ENCODE peak calls at places on chromosome 15, in ten cellular contexts. One of them, this sample, is unnamed.

GRCh38 chr15:90054618-90055097 is 47.6 kb downstream of the IDH2 start:
- DNase-seq in astrocyte of the spinal cord: no peak
- DNase-seq in AG10803: no peak
- DNase-seq in stomach: no peak
- DNase-seq in right lobe of liver: no peak
- DNase-seq in heart left ventricle: no peak
- DNase-seq in fibroblast of pulmonary artery: no peak
- DNase-seq in psoas muscle: no peak
- DNase-seq in fibroblast of lung: no peak
- DNase-seq in Peyer's patch: no peak
- DNase-seq in this sample: no peak

GRCh38 chr15:63061971-63062370 is 19.4 kb downstream of the TPM1 start:
- DNase-seq in fibroblast of lung: peak; percentile 39
- DNase-seq in astrocyte of the spinal cord: peak; percentile 10
- DNase-seq in stomach: no peak
- DNase-seq in AG10803: no peak
- DNase-seq in psoas muscle: no peak
- DNase-seq in fibroblast of pulmonary artery: no peak
- DNase-seq in heart left ventricle: no peak
- DNase-seq in right lobe of liver: no peak
- DNase-seq in Peyer's patch: no peak
- DNase-seq in this sample: no peak

GRCh38 chr15:91055548-91056331 is 33.3 kb upstream of the VPS33B start:
- DNase-seq in stomach: peak; percentile 54
- DNase-seq in right lobe of liver: no peak
- DNase-seq in fibroblast of pulmonary artery: peak; percentile 72
- DNase-seq in psoas muscle: peak; percentile 46
- DNase-seq in astrocyte of the spinal cord: peak; percentile 49
- DNase-seq in fibroblast of lung: peak; percentile 44
- DNase-seq in Peyer's patch: peak; percentile 71
- DNase-seq in AG10803: peak; percentile 63
- DNase-seq in heart left ventricle: peak; percentile 59
- DNase-seq in this sample: no peak

GRCh38 chr15:25185791-25186190 is 231.0 kb downstream of the SNRPN start:
- DNase-seq in astrocyte of the spinal cord: no peak
- DNase-seq in fibroblast of pulmonary artery: no peak
- DNase-seq in AG10803: no peak
- DNase-seq in stomach: no peak
- DNase-seq in fibroblast of lung: no peak
- DNase-seq in right lobe of liver: peak; percentile 1
- DNase-seq in Peyer's patch: no peak
- DNase-seq in psoas muscle: peak; percentile 1
- DNase-seq in heart left ventricle: peak; percentile 11
- DNase-seq in this sample: no peak

GRCh38 chr15:83999396-84000120 is 236.0 kb upstream of the GOLGA6L4 start:
- DNase-seq in stomach: no peak
- DNase-seq in fibroblast of lung: peak; percentile 32
- DNase-seq in heart left ventricle: no peak
- DNase-seq in fibroblast of pulmonary artery: no peak
- DNase-seq in right lobe of liver: no peak
- DNase-seq in psoas muscle: no peak
- DNase-seq in Peyer's patch: no peak
- DNase-seq in astrocyte of the spinal cord: no peak
- DNase-seq in AG10803: no peak
- DNase-seq in this sample: no peak

GRCh38 chr15:98734472-98735284 is 86.3 kb downstream of the IGF1R start:
- DNase-seq in fibroblast of pulmonary artery: no peak
- DNase-seq in psoas muscle: no peak
- DNase-seq in fibroblast of lung: no peak
- DNase-seq in heart left ventricle: no peak
- DNase-seq in Peyer's patch: no peak
- DNase-seq in stomach: no peak
- DNase-seq in right lobe of liver: no peak
- DNase-seq in AG10803: peak; percentile 65
- DNase-seq in astrocyte of the spinal cord: no peak
- DNase-seq in this sample: no peak

GRCh38 chr15:101539930-101540329 is 50.4 kb upstream of the PCSK6 start:
- DNase-seq in AG10803: no peak
- DNase-seq in fibroblast of pulmonary artery: no peak
- DNase-seq in stomach: no peak
- DNase-seq in astrocyte of the spinal cord: no peak
- DNase-seq in fibroblast of lung: no peak
- DNase-seq in heart left ventricle: no peak
- DNase-seq in right lobe of liver: no peak
- DNase-seq in Peyer's patch: no peak
- DNase-seq in psoas muscle: no peak
- DNase-seq in this sample: no peak

GRCh38 chr15:49225572-49226281 is 55.7 kb downstream of the GALK2 start:
- DNase-seq in Peyer's patch: no peak
- DNase-seq in AG10803: no peak
- DNase-seq in astrocyte of the spinal cord: peak; percentile 46
- DNase-seq in right lobe of liver: no peak
- DNase-seq in heart left ventricle: no peak
- DNase-seq in fibroblast of pulmonary artery: peak; percentile 67
- DNase-seq in psoas muscle: no peak
- DNase-seq in fibroblast of lung: peak; percentile 30
- DNase-seq in stomach: peak; percentile 28
- DNase-seq in this sample: no peak

GRCh38 chr15:79030470-79030869 is 60.1 kb downstream of the RASGRF1 start:
- DNase-seq in psoas muscle: no peak
- DNase-seq in Peyer's patch: no peak
- DNase-seq in fibroblast of pulmonary artery: no peak
- DNase-seq in fibroblast of lung: no peak
- DNase-seq in right lobe of liver: peak; percentile 2
- DNase-seq in AG10803: no peak
- DNase-seq in heart left ventricle: no peak
- DNase-seq in stomach: no peak
- DNase-seq in astrocyte of the spinal cord: no peak
- DNase-seq in this sample: no peak

GRCh38 chr15:79031201-79031600 is 59.4 kb downstream of the RASGRF1 start:
- DNase-seq in astrocyte of the spinal cord: no peak
- DNase-seq in Peyer's patch: no peak
- DNase-seq in AG10803: no peak
- DNase-seq in fibroblast of pulmonary artery: no peak
- DNase-seq in psoas muscle: no peak
- DNase-seq in fibroblast of lung: no peak
- DNase-seq in right lobe of liver: peak; percentile 15
- DNase-seq in stomach: no peak
- DNase-seq in heart left ventricle: no peak
- DNase-seq in this sample: no peak

GRCh38 chr15:79027532-79028410 is 62.8 kb downstream of the RASGRF1 start:
- DNase-seq in heart left ventricle: no peak
- DNase-seq in AG10803: no peak
- DNase-seq in right lobe of liver: no peak
- DNase-seq in stomach: no peak
- DNase-seq in fibroblast of pulmonary artery: no peak
- DNase-seq in psoas muscle: no peak
- DNase-seq in astrocyte of the spinal cord: no peak
- DNase-seq in Peyer's patch: no peak
- DNase-seq in fibroblast of lung: no peak
- DNase-seq in this sample: no peak

GRCh38 chr15:79025802-79026201 is 64.8 kb downstream of the RASGRF1 start:
- DNase-seq in stomach: no peak
- DNase-seq in Peyer's patch: no peak
- DNase-seq in right lobe of liver: no peak
- DNase-seq in fibroblast of lung: no peak
- DNase-seq in astrocyte of the spinal cord: no peak
- DNase-seq in heart left ventricle: no peak
- DNase-seq in psoas muscle: no peak
- DNase-seq in AG10803: no peak
- DNase-seq in fibroblast of pulmonary artery: no peak
- DNase-seq in this sample: no peak

GRCh38 chr15:79028411-79028964 is 62.1 kb downstream of the RASGRF1 start:
- DNase-seq in Peyer's patch: peak; percentile 55
- DNase-seq in fibroblast of pulmonary artery: peak; percentile 49
- DNase-seq in AG10803: peak; percentile 6
- DNase-seq in stomach: no peak
- DNase-seq in right lobe of liver: no peak
- DNase-seq in heart left ventricle: no peak
- DNase-seq in fibroblast of lung: peak; percentile 7
- DNase-seq in astrocyte of the spinal cord: peak; percentile 14
- DNase-seq in psoas muscle: no peak
- DNase-seq in this sample: no peak
- TF ChIP-seq CTCF in Peyer's patch: peak; percentile 59
- TF ChIP-seq CTCF in fibroblast of pulmonary artery: peak; percentile 90
- TF ChIP-seq CTCF in AG10803: peak; percentile 78
- TF ChIP-seq CTCF in stomach: peak; percentile 57
- TF ChIP-seq CTCF in right lobe of liver: peak; percentile 86
- TF ChIP-seq CTCF in heart left ventricle: peak; percentile 79
- TF ChIP-seq CTCF in fibroblast of lung: peak; percentile 81
- TF ChIP-seq CTCF in astrocyte of the spinal cord: peak; percentile 85
- TF ChIP-seq CTCF in psoas muscle: peak; percentile 70
- TF ChIP-seq CTCF in this sample: no peak

DNA sequence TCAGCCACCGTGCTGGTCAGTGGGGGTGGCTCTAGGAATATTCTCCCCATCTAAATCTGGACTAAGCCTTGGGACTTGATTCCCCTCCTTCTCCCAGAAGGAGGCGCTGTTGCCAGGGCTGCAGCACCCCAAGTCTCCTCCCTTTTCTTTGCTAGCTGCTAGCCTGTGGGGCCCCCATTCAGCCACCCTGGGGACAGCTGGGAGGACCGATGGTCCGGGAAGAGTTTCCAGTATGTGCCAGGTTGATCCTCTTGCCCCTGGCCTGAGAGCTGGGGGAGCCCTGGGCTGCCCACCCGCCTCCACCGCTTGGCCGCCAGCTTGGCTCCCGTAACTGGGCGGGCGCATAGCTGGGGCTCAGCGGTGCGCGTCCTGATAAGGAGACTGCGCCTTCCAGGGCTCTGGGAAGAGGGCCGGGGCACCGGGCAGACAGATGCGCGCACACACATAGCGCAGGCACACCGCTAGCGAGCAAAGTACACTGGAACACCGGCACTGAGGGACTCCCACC is 4.2 kb downstream of the SMAD6 start:
- DNase-seq in heart left ventricle: peak; percentile 55
- DNase-seq in psoas muscle: no peak
- DNase-seq in fibroblast of pulmonary artery: peak; percentile 68
- DNase-seq in fibroblast of lung: peak; percentile 36
- DNase-seq in AG10803: no peak
- DNase-seq in astrocyte of the spinal cord: no peak
- DNase-seq in stomach: peak; percentile 63
- DNase-seq in Peyer's patch: peak; percentile 63
- DNase-seq in right lobe of liver: no peak
- DNase-seq in this sample: no peak
- TF ChIP-seq CTCF in heart left ventricle: peak; percentile 37
- TF ChIP-seq CTCF in psoas muscle: no peak
- TF ChIP-seq CTCF in fibroblast of pulmonary artery: peak; percentile 76
- TF ChIP-seq CTCF in fibroblast of lung: peak; percentile 51
- TF ChIP-seq CTCF in AG10803: peak; percentile 50
- TF ChIP-seq CTCF in astrocyte of the spinal cord: peak; percentile 57
- TF ChIP-seq CTCF in stomach: peak; percentile 6
- TF ChIP-seq CTCF in Peyer's patch: peak; percentile 65
- TF ChIP-seq CTCF in right lobe of liver: peak; percentile 40
- TF ChIP-seq CTCF in this sample: no peak

GRCh38 chr15:70120109-70120508 is 22.4 kb upstream of the TLE3 start:
- DNase-seq in psoas muscle: no peak
- DNase-seq in Peyer's patch: no peak
- DNase-seq in stomach: no peak
- DNase-seq in fibroblast of pulmonary artery: no peak
- DNase-seq in AG10803: no peak
- DNase-seq in astrocyte of the spinal cord: no peak
- DNase-seq in right lobe of liver: peak; percentile 35
- DNase-seq in heart left ventricle: no peak
- DNase-seq in fibroblast of lung: no peak
- DNase-seq in this sample: no peak

GRCh38 chr15:70118599-70118998 is 20.9 kb upstream of the TLE3 start:
- DNase-seq in AG10803: no peak
- DNase-seq in stomach: no peak
- DNase-seq in Peyer's patch: no peak
- DNase-seq in psoas muscle: no peak
- DNase-seq in fibroblast of lung: no peak
- DNase-seq in fibroblast of pulmonary artery: no peak
- DNase-seq in right lobe of liver: no peak
- DNase-seq in astrocyte of the spinal cord: no peak
- DNase-seq in heart left ventricle: no peak
- DNase-seq in this sample: no peak

GRCh38 chr15:70125605-70126004 is 27.9 kb upstream of the TLE3 start:
- DNase-seq in AG10803: no peak
- DNase-seq in fibroblast of lung: no peak
- DNase-seq in Peyer's patch: no peak
- DNase-seq in fibroblast of pulmonary artery: no peak
- DNase-seq in heart left ventricle: no peak
- DNase-seq in psoas muscle: no peak
- DNase-seq in right lobe of liver: no peak
- DNase-seq in stomach: no peak
- DNase-seq in astrocyte of the spinal cord: no peak
- DNase-seq in this sample: no peak

GRCh38 chr15:70120954-70121655 is 23.4 kb upstream of the TLE3 start:
- DNase-seq in AG10803: no peak
- DNase-seq in fibroblast of lung: peak; percentile 13
- DNase-seq in fibroblast of pulmonary artery: no peak
- DNase-seq in psoas muscle: no peak
- DNase-seq in stomach: no peak
- DNase-seq in heart left ventricle: no peak
- DNase-seq in astrocyte of the spinal cord: no peak
- DNase-seq in right lobe of liver: no peak
- DNase-seq in Peyer's patch: no peak
- DNase-seq in this sample: no peak

DNA sequence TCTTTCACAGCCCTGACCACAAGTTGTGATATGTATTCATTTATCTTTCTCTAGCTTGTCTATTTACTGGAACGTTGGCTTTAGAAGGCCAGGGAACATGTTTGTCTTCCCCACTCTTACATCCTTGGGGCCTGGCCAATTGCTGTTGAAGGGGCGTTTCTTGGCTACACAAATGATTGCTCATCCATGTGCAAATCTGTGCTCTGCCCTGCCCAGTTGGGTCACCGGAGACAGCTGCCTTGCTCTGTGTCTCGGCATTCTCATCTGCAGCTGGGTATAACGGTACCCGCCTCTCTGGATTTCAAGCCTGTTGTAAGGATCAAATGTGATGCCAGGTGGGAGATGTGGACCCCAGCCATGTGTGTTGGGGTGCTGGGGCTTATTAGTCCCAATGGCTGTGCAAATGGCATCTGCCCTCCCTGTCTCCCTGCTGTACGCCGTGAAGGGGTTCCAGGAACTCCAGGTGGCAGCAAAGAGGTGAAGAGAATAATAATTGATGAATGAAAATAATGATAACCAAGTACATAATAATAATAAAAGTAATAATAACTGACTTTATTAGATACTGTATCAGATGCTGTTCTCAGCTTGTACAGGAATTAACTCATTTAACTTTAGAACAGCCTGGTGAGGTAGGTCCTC is 24.1 kb upstream of the TLE3 start:
- DNase-seq in fibroblast of lung: peak; percentile 97
- DNase-seq in Peyer's patch: peak; percentile 69
- DNase-seq in astrocyte of the spinal cord: peak; percentile 81
- DNase-seq in psoas muscle: peak; percentile 80
- DNase-seq in right lobe of liver: peak; percentile 76
- DNase-seq in heart left ventricle: peak; percentile 59
- DNase-seq in fibroblast of pulmonary artery: peak; percentile 91
- DNase-seq in AG10803: peak; percentile 85
- DNase-seq in stomach: peak; percentile 52
- DNase-seq in this sample: no peak
- TF ChIP-seq CTCF in fibroblast of lung: no peak
- TF ChIP-seq CTCF in Peyer's patch: no peak
- TF ChIP-seq CTCF in astrocyte of the spinal cord: peak; percentile 5
- TF ChIP-seq CTCF in psoas muscle: no peak
- TF ChIP-seq CTCF in right lobe of liver: peak; percentile 46
- TF ChIP-seq CTCF in heart left ventricle: no peak
- TF ChIP-seq CTCF in fibroblast of pulmonary artery: no peak
- TF ChIP-seq CTCF in AG10803: peak; percentile 1
- TF ChIP-seq CTCF in stomach: no peak
- TF ChIP-seq CTCF in this sample: no peak

DNA sequence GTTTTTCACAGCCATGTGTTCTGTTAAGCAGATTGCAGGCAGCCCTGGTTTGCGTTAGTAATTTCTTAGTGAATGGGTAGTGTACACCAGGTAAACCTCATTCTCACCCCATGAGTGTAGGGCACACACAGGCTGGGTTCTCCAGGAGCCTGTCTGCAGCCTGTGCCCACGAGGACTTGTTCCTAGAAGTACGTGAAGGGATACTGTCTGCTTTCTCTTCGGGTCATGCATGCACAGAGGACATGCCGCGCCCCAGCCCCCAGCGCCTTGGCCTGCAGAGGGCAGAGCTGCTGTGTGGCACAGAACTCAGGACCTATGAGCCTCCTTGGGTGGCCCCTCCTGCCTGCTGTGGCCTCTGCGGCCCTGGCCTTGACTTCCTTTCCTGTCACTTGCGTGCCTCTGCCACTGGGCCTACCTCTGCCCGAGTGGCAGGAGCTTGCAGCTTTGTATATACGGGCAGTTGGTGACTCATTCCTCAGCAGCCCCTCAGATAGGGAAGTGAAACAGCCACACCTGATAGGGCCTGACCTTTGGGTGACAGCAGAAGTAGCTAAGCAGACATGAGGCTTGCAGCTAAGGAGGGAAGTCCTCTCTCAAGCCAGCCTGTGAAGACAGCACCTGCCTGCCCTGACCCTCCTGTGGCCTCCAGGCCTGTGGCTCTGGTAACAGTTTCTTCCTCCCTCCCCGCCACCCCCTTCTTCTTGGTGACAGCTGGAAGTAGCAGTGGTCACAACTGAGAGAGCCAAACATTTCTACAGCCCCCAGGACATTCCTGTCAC is 19.5 kb downstream of the PPCDC start:
- DNase-seq in stomach: peak; percentile 86
- DNase-seq in right lobe of liver: peak; percentile 85
- DNase-seq in AG10803: peak; percentile 41
- DNase-seq in Peyer's patch: peak; percentile 96
- DNase-seq in astrocyte of the spinal cord: peak; percentile 29
- DNase-seq in fibroblast of pulmonary artery: peak; percentile 53
- DNase-seq in heart left ventricle: peak; percentile 91
- DNase-seq in fibroblast of lung: peak; percentile 44
- DNase-seq in psoas muscle: peak; percentile 78
- DNase-seq in this sample: peak; percentile 81
- TF ChIP-seq CTCF in stomach: peak; percentile 12
- TF ChIP-seq CTCF in right lobe of liver: peak; percentile 51
- TF ChIP-seq CTCF in AG10803: peak; percentile 40
- TF ChIP-seq CTCF in Peyer's patch: peak; percentile 80
- TF ChIP-seq CTCF in astrocyte of the spinal cord: peak; percentile 45
- TF ChIP-seq CTCF in fibroblast of pulmonary artery: peak; percentile 47
- TF ChIP-seq CTCF in heart left ventricle: peak; percentile 48
- TF ChIP-seq CTCF in fibroblast of lung: no peak
- TF ChIP-seq CTCF in psoas muscle: peak; percentile 36
- TF ChIP-seq CTCF in this sample: peak; percentile 61

This sample was measured in natural killer cell.